ENCODE peak calls at places on chromosomes 16 and 17, in ten cellular contexts. One of them, this sample, is unnamed. For H3K27me3, the result is how much of the 10 kb centered on the place peaks cover.

GRCh38 chr17:66985338-66985737 is 20.8 kb downstream of the CACNG4 start:
- DNase-seq in H1: no peak
- DNase-seq in ovary: no peak
- DNase-seq in tibial nerve: no peak
- DNase-seq in heart left ventricle: no peak
- DNase-seq in adrenal gland: no peak
- DNase-seq in IMR-90: no peak
- DNase-seq in stomach: no peak
- DNase-seq in uterus: no peak
- DNase-seq in transverse colon: no peak
- DNase-seq in this sample: no peak

GRCh38 chr17:28972437-28972836 is 21.1 kb upstream of the PHF12 start:
- DNase-seq in adrenal gland: no peak
- DNase-seq in heart left ventricle: no peak
- DNase-seq in uterus: no peak
- DNase-seq in IMR-90: no peak
- DNase-seq in tibial nerve: no peak
- DNase-seq in H1: no peak
- DNase-seq in ovary: no peak
- DNase-seq in transverse colon: no peak
- DNase-seq in stomach: no peak
- DNase-seq in this sample: no peak

GRCh38 chr16:19666451-19666850 is 51.6 kb downstream of the KNOP1 start:
- DNase-seq in ovary: no peak
- DNase-seq in stomach: no peak
- DNase-seq in tibial nerve: no peak
- DNase-seq in uterus: no peak
- DNase-seq in heart left ventricle: peak
- DNase-seq in adrenal gland: no peak
- DNase-seq in IMR-90: no peak
- DNase-seq in H1: no peak
- DNase-seq in transverse colon: no peak
- DNase-seq in this sample: peak

GRCh38 chr17:81837641-81838040 is 2.8 kb upstream of the PPP1R27 start:
- DNase-seq in uterus: no peak
- DNase-seq in stomach: no peak
- DNase-seq in IMR-90: peak
- DNase-seq in adrenal gland: no peak
- DNase-seq in tibial nerve: no peak
- DNase-seq in ovary: no peak
- DNase-seq in H1: no peak
- DNase-seq in heart left ventricle: no peak
- DNase-seq in transverse colon: no peak
- DNase-seq in this sample: no peak

GRCh38 chr17:72591500-72592241 is 470.9 kb downstream of the SOX9 start:
- DNase-seq in IMR-90: no peak
- DNase-seq in stomach: no peak
- DNase-seq in ovary: no peak
- DNase-seq in transverse colon: no peak
- DNase-seq in H1: no peak
- DNase-seq in uterus: no peak
- DNase-seq in heart left ventricle: no peak
- DNase-seq in tibial nerve: no peak
- DNase-seq in adrenal gland: no peak
- DNase-seq in this sample: no peak

GRCh38 chr16:51095114-51095872 is 55.8 kb downstream of the SALL1 start:
- DNase-seq in adrenal gland: no peak
- DNase-seq in heart left ventricle: no peak
- DNase-seq in ovary: no peak
- DNase-seq in H1: no peak
- DNase-seq in stomach: no peak
- DNase-seq in uterus: no peak
- DNase-seq in transverse colon: no peak
- DNase-seq in tibial nerve: no peak
- DNase-seq in IMR-90: no peak
- DNase-seq in this sample: no peak

GRCh38 chr17:33115351-33115750 is 123.7 kb downstream of the SPACA3 start:
- DNase-seq in adrenal gland: no peak
- DNase-seq in ovary: no peak
- DNase-seq in heart left ventricle: no peak
- DNase-seq in tibial nerve: no peak
- DNase-seq in stomach: no peak
- DNase-seq in H1: no peak
- DNase-seq in transverse colon: no peak
- DNase-seq in IMR-90: no peak
- DNase-seq in uterus: no peak
- DNase-seq in this sample: no peak

GRCh38 chr16:58024673-58025350 is 742 bp upstream of the MMP15 start:
- DNase-seq in adrenal gland: peak
- DNase-seq in transverse colon: peak
- DNase-seq in H1: no peak
- DNase-seq in tibial nerve: no peak
- DNase-seq in IMR-90: no peak
- DNase-seq in uterus: no peak
- DNase-seq in ovary: no peak
- DNase-seq in stomach: peak
- DNase-seq in heart left ventricle: peak
- DNase-seq in this sample: peak

GRCh38 chr17:35162755-35163154 is 15.1 kb downstream of the UNC45B start:
- DNase-seq in H1: no peak
- DNase-seq in heart left ventricle: no peak
- DNase-seq in adrenal gland: no peak
- DNase-seq in ovary: no peak
- DNase-seq in stomach: no peak
- DNase-seq in IMR-90: no peak
- DNase-seq in uterus: no peak
- DNase-seq in tibial nerve: no peak
- DNase-seq in transverse colon: no peak
- DNase-seq in this sample: no peak

GRCh38 chr17:35160354-35161201 is 13.0 kb downstream of the UNC45B start:
- DNase-seq in stomach: no peak
- DNase-seq in IMR-90: no peak
- DNase-seq in adrenal gland: no peak
- DNase-seq in ovary: no peak
- DNase-seq in uterus: no peak
- DNase-seq in tibial nerve: no peak
- DNase-seq in H1: no peak
- DNase-seq in transverse colon: no peak
- DNase-seq in heart left ventricle: no peak
- DNase-seq in this sample: no peak

GRCh38 chr17:35159926-35160325 is 12.3 kb downstream of the UNC45B start:
- DNase-seq in transverse colon: no peak
- DNase-seq in H1: no peak
- DNase-seq in stomach: no peak
- DNase-seq in heart left ventricle: no peak
- DNase-seq in IMR-90: no peak
- DNase-seq in ovary: no peak
- DNase-seq in adrenal gland: no peak
- DNase-seq in uterus: no peak
- DNase-seq in tibial nerve: no peak
- DNase-seq in this sample: no peak

GRCh38 chr17:35163886-35164285 is 16.3 kb downstream of the UNC45B start:
- DNase-seq in uterus: no peak
- DNase-seq in adrenal gland: no peak
- DNase-seq in stomach: no peak
- DNase-seq in heart left ventricle: no peak
- DNase-seq in IMR-90: no peak
- DNase-seq in ovary: no peak
- DNase-seq in transverse colon: no peak
- DNase-seq in H1: no peak
- DNase-seq in tibial nerve: no peak
- DNase-seq in this sample: peak

GRCh38 chr17:35161281-35161761 is 13.7 kb downstream of the UNC45B start:
- DNase-seq in transverse colon: no peak
- DNase-seq in ovary: no peak
- DNase-seq in IMR-90: no peak
- DNase-seq in heart left ventricle: no peak
- DNase-seq in tibial nerve: no peak
- DNase-seq in adrenal gland: no peak
- DNase-seq in uterus: no peak
- DNase-seq in stomach: no peak
- DNase-seq in H1: no peak
- DNase-seq in this sample: no peak
- H3K27me3 ChIP-seq in transverse colon: under half
- H3K27me3 ChIP-seq in ovary: under half
- H3K27me3 ChIP-seq in IMR-90: under half
- H3K27me3 ChIP-seq in heart left ventricle: under half
- H3K27me3 ChIP-seq in tibial nerve: under half
- H3K27me3 ChIP-seq in adrenal gland: under half
- H3K27me3 ChIP-seq in uterus: under half
- H3K27me3 ChIP-seq in stomach: under half
- H3K27me3 ChIP-seq in H1: under half
- H3K27me3 ChIP-seq in this sample: under half

GRCh38 chr17:1203111-1203966 is 23.6 kb upstream of the ABR start:
- DNase-seq in uterus: peak
- DNase-seq in IMR-90: peak
- DNase-seq in transverse colon: peak
- DNase-seq in tibial nerve: peak
- DNase-seq in heart left ventricle: peak
- DNase-seq in adrenal gland: peak
- DNase-seq in stomach: peak
- DNase-seq in H1: no peak
- DNase-seq in ovary: peak
- DNase-seq in this sample: peak

GRCh38 chr17:1206016-1206787 is 26.4 kb upstream of the ABR start:
- DNase-seq in ovary: no peak
- DNase-seq in heart left ventricle: no peak
- DNase-seq in adrenal gland: no peak
- DNase-seq in H1: no peak
- DNase-seq in stomach: no peak
- DNase-seq in transverse colon: no peak
- DNase-seq in uterus: no peak
- DNase-seq in tibial nerve: no peak
- DNase-seq in IMR-90: no peak
- DNase-seq in this sample: no peak

GRCh38 chr17:1200440-1200839 is 20.7 kb upstream of the ABR start:
- DNase-seq in adrenal gland: no peak
- DNase-seq in stomach: no peak
- DNase-seq in H1: no peak
- DNase-seq in IMR-90: no peak
- DNase-seq in heart left ventricle: no peak
- DNase-seq in uterus: no peak
- DNase-seq in tibial nerve: no peak
- DNase-seq in ovary: no peak
- DNase-seq in transverse colon: no peak
- DNase-seq in this sample: no peak

GRCh38 chr17:1201132-1201702 is 21.4 kb upstream of the ABR start:
- DNase-seq in heart left ventricle: no peak
- DNase-seq in H1: no peak
- DNase-seq in stomach: no peak
- DNase-seq in tibial nerve: no peak
- DNase-seq in ovary: no peak
- DNase-seq in transverse colon: no peak
- DNase-seq in uterus: no peak
- DNase-seq in IMR-90: no peak
- DNase-seq in adrenal gland: peak
- DNase-seq in this sample: no peak

GRCh38 chr17:1203967-1204291 is 24.1 kb upstream of the ABR start:
- DNase-seq in H1: no peak
- DNase-seq in heart left ventricle: no peak
- DNase-seq in ovary: no peak
- DNase-seq in IMR-90: no peak
- DNase-seq in uterus: no peak
- DNase-seq in tibial nerve: no peak
- DNase-seq in adrenal gland: no peak
- DNase-seq in stomach: no peak
- DNase-seq in transverse colon: no peak
- DNase-seq in this sample: no peak
- TF ChIP-seq CTCF in H1: no peak
- TF ChIP-seq CTCF in heart left ventricle: no peak
- TF ChIP-seq CTCF in ovary: no peak
- TF ChIP-seq CTCF in IMR-90: no peak
- TF ChIP-seq CTCF in uterus: no peak
- TF ChIP-seq CTCF in tibial nerve: no peak
- TF ChIP-seq CTCF in adrenal gland: no peak
- TF ChIP-seq CTCF in stomach: no peak
- TF ChIP-seq CTCF in transverse colon: no peak
- TF ChIP-seq CTCF in this sample: no peak

DNA sequence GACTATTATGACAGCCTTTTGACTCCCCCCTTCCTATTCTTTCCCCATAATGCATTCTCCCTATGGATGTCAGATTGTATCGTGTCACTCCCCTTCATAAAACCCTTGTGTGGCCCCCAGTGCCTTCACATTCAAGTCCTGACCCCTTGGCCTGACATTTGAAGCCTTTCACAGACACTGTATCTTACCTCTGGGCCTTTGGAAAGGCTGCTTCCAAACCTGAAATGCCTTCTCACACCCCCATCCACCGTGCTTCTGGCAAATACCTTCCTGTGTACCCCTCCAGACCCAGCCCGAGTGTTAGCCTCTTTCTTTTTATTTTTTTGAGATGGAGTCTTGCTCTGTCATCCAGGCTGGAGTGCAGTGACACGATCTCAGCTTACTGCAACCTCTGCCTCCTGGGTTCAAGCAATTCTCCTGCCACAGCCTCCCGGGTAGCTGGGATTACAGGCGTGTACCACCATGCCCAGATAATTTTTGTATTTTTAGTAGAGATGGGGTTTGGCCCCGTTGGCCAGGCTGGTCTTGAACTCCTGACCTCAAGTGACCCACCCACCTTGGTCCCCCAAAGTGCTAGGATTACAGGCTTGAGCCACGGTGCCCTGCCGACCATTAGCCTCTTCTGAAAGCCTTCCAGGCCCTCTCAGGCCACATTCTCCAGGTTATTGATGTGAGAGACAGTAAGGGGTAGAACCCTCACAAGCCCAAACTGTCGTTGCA is 2.1 kb downstream of the ARMC5 start:
- DNase-seq in heart left ventricle: no peak
- DNase-seq in H1: no peak
- DNase-seq in uterus: no peak
- DNase-seq in transverse colon: no peak
- DNase-seq in ovary: no peak
- DNase-seq in IMR-90: no peak
- DNase-seq in tibial nerve: no peak
- DNase-seq in adrenal gland: peak
- DNase-seq in stomach: no peak
- DNase-seq in this sample: no peak
- TF ChIP-seq POLR2A in heart left ventricle: no peak
- TF ChIP-seq POLR2A in H1: no peak
- TF ChIP-seq POLR2A in uterus: no peak
- TF ChIP-seq POLR2A in transverse colon: no peak
- TF ChIP-seq POLR2A in ovary: no peak
- TF ChIP-seq POLR2A in IMR-90: no peak
- TF ChIP-seq POLR2A in tibial nerve: no peak
- TF ChIP-seq POLR2A in adrenal gland: no peak
- TF ChIP-seq POLR2A in stomach: no peak
- TF ChIP-seq POLR2A in this sample: no peak

GRCh38 chr16:89297870-89298545 is 80.5 kb downstream of the ZNF778 start:
- DNase-seq in IMR-90: no peak
- DNase-seq in tibial nerve: no peak
- DNase-seq in heart left ventricle: no peak
- DNase-seq in adrenal gland: no peak
- DNase-seq in ovary: no peak
- DNase-seq in stomach: no peak
- DNase-seq in H1: no peak
- DNase-seq in uterus: no peak
- DNase-seq in transverse colon: no peak
- DNase-seq in this sample: no peak

GRCh38 chr16:89295071-89295900 is 77.8 kb downstream of the ZNF778 start:
- DNase-seq in ovary: no peak
- DNase-seq in transverse colon: no peak
- DNase-seq in adrenal gland: no peak
- DNase-seq in stomach: no peak
- DNase-seq in uterus: no peak
- DNase-seq in heart left ventricle: no peak
- DNase-seq in H1: no peak
- DNase-seq in tibial nerve: no peak
- DNase-seq in IMR-90: no peak
- DNase-seq in this sample: no peak

GRCh38 chr16:89295915-89296314 is 78.4 kb downstream of the ZNF778 start:
- DNase-seq in transverse colon: no peak
- DNase-seq in tibial nerve: no peak
- DNase-seq in IMR-90: no peak
- DNase-seq in adrenal gland: no peak
- DNase-seq in H1: no peak
- DNase-seq in uterus: no peak
- DNase-seq in ovary: no peak
- DNase-seq in stomach: no peak
- DNase-seq in heart left ventricle: no peak
- DNase-seq in this sample: no peak

GRCh38 chr16:89298826-89299225 is 81.3 kb downstream of the ZNF778 start:
- DNase-seq in H1: no peak
- DNase-seq in IMR-90: no peak
- DNase-seq in ovary: no peak
- DNase-seq in heart left ventricle: no peak
- DNase-seq in transverse colon: no peak
- DNase-seq in uterus: no peak
- DNase-seq in adrenal gland: no peak
- DNase-seq in tibial nerve: no peak
- DNase-seq in stomach: no peak
- DNase-seq in this sample: no peak

DNA sequence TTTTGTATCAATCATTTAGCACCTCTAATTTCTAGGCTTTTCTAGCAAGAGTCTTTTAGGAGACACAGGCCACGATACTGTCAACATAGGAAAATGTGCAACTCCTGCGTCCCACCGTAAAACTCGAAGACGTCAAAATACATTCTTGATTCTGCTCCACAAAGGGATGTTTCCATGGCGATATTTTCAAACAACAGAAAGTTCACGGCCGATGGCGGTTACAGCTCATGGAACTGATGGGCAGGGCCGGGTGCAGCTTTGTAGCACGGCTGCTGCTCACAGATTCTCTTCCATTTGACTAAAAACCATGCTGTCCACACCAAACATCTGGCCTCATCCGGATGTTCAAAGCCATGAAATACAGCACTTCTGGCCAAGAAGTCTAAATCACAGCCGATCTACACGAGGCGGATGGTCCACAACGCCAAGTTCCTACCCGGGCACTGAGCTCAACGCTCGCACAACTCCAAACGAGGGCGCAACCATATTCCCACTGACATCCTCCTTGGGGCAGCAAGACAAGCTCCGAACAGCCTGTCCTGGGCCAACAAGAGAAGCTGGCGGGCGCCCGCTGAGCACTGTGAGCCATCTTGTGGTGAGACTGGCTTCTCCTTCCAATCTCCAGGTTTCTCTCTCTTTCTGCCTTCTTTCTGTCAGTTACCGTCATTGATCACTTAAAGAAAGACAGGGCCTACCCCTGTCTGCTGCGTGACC is 79.8 kb downstream of the ZNF778 start:
- DNase-seq in adrenal gland: no peak
- DNase-seq in transverse colon: no peak
- DNase-seq in H1: no peak
- DNase-seq in stomach: no peak
- DNase-seq in tibial nerve: no peak
- DNase-seq in heart left ventricle: no peak
- DNase-seq in uterus: no peak
- DNase-seq in IMR-90: no peak
- DNase-seq in ovary: peak
- DNase-seq in this sample: no peak
- H3K27me3 ChIP-seq in adrenal gland: under half
- H3K27me3 ChIP-seq in transverse colon: under half
- H3K27me3 ChIP-seq in H1: under half
- H3K27me3 ChIP-seq in stomach: under half
- H3K27me3 ChIP-seq in tibial nerve: under half
- H3K27me3 ChIP-seq in heart left ventricle: under half
- H3K27me3 ChIP-seq in uterus: under half
- H3K27me3 ChIP-seq in IMR-90: under half
- H3K27me3 ChIP-seq in ovary: under half
- H3K27me3 ChIP-seq in this sample: under half